ENCODE peak calls at places on chromosomes 5 and 9, in four cellular contexts. J is HepG2, I is WTC11, X is K562. B is an unnamed sample.
A peak's percentile ranks its signal among the peaks of the same experiment; 100 is the strongest.

GRCh38 chr5:116274251-116274650 is 189.4 kb downstream of the COMMD10 start:
- DNase-seq in J (no peak), I (no peak), X (no peak), B (no peak)

GRCh38 chr5:159913048-159913447 is 3.2 kb upstream of the ADRA1B start:
- DNase-seq in J (no peak), I (no peak), X (no peak), B (peak; percentile 94)

GRCh38 chr5:18329346-18329745 is 695.1 kb downstream of the TAF11L14 start:
- DNase-seq in J (no peak), I (no peak), X (no peak), B (peak; percentile 56)

GRCh38 chr5:154444559-154445421 is 1.0 kb upstream of the SAP30L start:
- DNase-seq in J (no peak), I (peak; percentile 40), X (peak; percentile 34), B (peak; percentile 6)

GRCh38 chr9:110426052-110426709 is 88.5 kb upstream of the TXNDC8 start:
- DNase-seq in J (peak; percentile 11), I (no peak), X (no peak), B (peak; percentile 38)

GRCh38 chr5:1819458-1819857 is 18.3 kb downstream of the NDUFS6 start:
- DNase-seq in J (no peak), I (no peak), X (no peak), B (no peak)

GRCh38 chr9:108682191-108682590 is 173.6 kb downstream of the ACTL7B start:
- DNase-seq in J (no peak), I (no peak), X (no peak), B (no peak)

GRCh38 chr5:78526049-78526525 is 122.5 kb downstream of the LHFPL2 start:
- DNase-seq in J (no peak), I (no peak), X (no peak), B (peak; percentile 35)

GRCh38 chr5:168931638-168932345 is 352.6 kb upstream of the PANK3 start:
- DNase-seq in J (no peak), I (no peak), X (no peak), B (no peak)

GRCh38 chr5:151239237-151239861 is 13.6 kb upstream of the GM2A start:
- DNase-seq in J (peak; percentile 63), I (peak; percentile 81), X (peak; percentile 79), B (peak; percentile 67)

GRCh38 chr9:96758845-96759673 is 18.8 kb downstream of the ZNF510 start:
- DNase-seq in J (no peak), I (no peak), X (no peak), B (no peak)

GRCh38 chr9:31253800-31254762 is 1130.4 kb upstream of the ACO1 start:
- DNase-seq in J (no peak), I (no peak), X (no peak), B (no peak)

GRCh38 chr9:114166606-114167572 is 11.6 kb downstream of the COL27A1 start:
- DNase-seq in J (no peak), I (no peak), X (no peak), B (no peak)

GRCh38 chr9:95588724-95589282 is 72.0 kb upstream of the PTCH1 start:
- DNase-seq in J (peak; percentile 11), I (no peak), X (no peak), B (no peak)

GRCh38 chr9:106816524-106816923 is 46.4 kb upstream of the ZNF462 start:
- DNase-seq in J (no peak), I (no peak), X (no peak), B (no peak)

GRCh38 chr5:96714951-96715451 is 52.8 kb downstream of the CAST start:
- DNase-seq in J (peak; percentile 96), I (no peak), X (no peak), B (peak; percentile 85)

GRCh38 chr9:133981958-133982681 is 10.0 kb downstream of the VAV2 start:
- DNase-seq in J (no peak), I (peak; percentile 11), X (no peak), B (no peak)

GRCh38 chr9:16329699-16330113 is 540.8 kb downstream of the BNC2 start:
- DNase-seq in J (no peak), I (no peak), X (no peak), B (no peak)

GRCh38 chr9:1267141-1267570 is 217.0 kb downstream of the DMRT2 start:
- DNase-seq in J (no peak), I (no peak), X (no peak), B (no peak)

GRCh38 chr9:18909140-18910018 is 123.6 kb downstream of the SAXO1 start:
- DNase-seq in J (no peak), I (no peak), X (peak; percentile 43), B (no peak)

GRCh38 chr5:65555266-65555665 is 7.7 kb downstream of the CENPK start:
- DNase-seq in J (no peak), I (no peak), X (no peak), B (no peak)

GRCh38 chr9:68897557-68898145 is 116.3 kb downstream of the PRKACG start:
- DNase-seq in J (no peak), I (no peak), X (no peak), B (no peak)

GRCh38 chr9:129330711-129331279 is 152.7 kb upstream of the IER5L start:
- DNase-seq in J (no peak), I (no peak), X (no peak), B (no peak)

GRCh38 chr5:126450388-126450787 is 27.2 kb downstream of the GRAMD2B start:
- DNase-seq in J (no peak), I (no peak), X (peak; percentile 53), B (no peak)

GRCh38 chr5:122473138-122473843 is 161.3 kb downstream of the SNCAIP start:
- DNase-seq in J (no peak), I (no peak), X (no peak), B (no peak)

GRCh38 chr5:18314192-18314778 is 680.0 kb downstream of the TAF11L14 start:
- DNase-seq in J (no peak), I (no peak), X (peak; percentile 29), B (peak; percentile 33)

GRCh38 chr5:127612441-127613141 is 36.3 kb upstream of the CTXN3 start:
- DNase-seq in J (no peak), I (no peak), X (no peak), B (no peak)

GRCh38 chr5:176529824-176530195 is 7.4 kb downstream of the RNF44 start:
- DNase-seq in J (no peak), I (no peak), X (no peak), B (no peak)

GRCh38 chr5:35202319-35203111 is 27.8 kb downstream of the PRLR start:
- DNase-seq in J (peak; percentile 70), I (peak; percentile 79), X (peak; percentile 53), B (peak; percentile 58)

GRCh38 chr5:80346055-80346454 is 26.3 kb downstream of the SPZ1 start:
- DNase-seq in J (peak; percentile 44), I (peak; percentile 37), X (peak; percentile 32), B (peak; percentile 46)

GRCh38 chr9:109251080-109251775 is 69.6 kb downstream of the EPB41L4B start:
- DNase-seq in J (peak; percentile 97), I (no peak), X (peak; percentile 20), B (peak; percentile 72)

GRCh38 chr9:38622083-38622674 is 1.8 kb upstream of the ANKRD18A start:
- DNase-seq in J (peak; percentile 12), I (peak; percentile 47), X (no peak), B (peak; percentile 54)

GRCh38 chr5:104778-105296 is 12.9 kb downstream of the PLEKHG4B start:
- DNase-seq in J (no peak), I (no peak), X (no peak), B (no peak)

GRCh38 chr5:102411-103043 is 10.6 kb downstream of the PLEKHG4B start:
- DNase-seq in J (no peak), I (no peak), X (no peak), B (no peak)

GRCh38 chr5:95241-95980 is 3.4 kb downstream of the PLEKHG4B start:
- DNase-seq in J (no peak), I (no peak), X (no peak), B (no peak)

GRCh38 chr5:96976-97640 is 5.1 kb downstream of the PLEKHG4B start:
- DNase-seq in J (no peak), I (no peak), X (no peak), B (no peak)

GRCh38 chr5:99815-100214 is 7.8 kb downstream of the PLEKHG4B start:
- DNase-seq in J (no peak), I (no peak), X (no peak), B (no peak)
- TF ChIP-seq NR3C1 in J (no peak), I (no peak), X (no peak), B (no peak)

GRCh38 chr5:111639912-111640311 is 117.1 kb downstream of the NREP start:
- DNase-seq in J (no peak), I (no peak), X (no peak), B (no peak)

GRCh38 chr5:111641533-111642230 is 115.3 kb downstream of the NREP start:
- DNase-seq in J (no peak), I (no peak), X (no peak), B (no peak)

GRCh38 chr5:111631328-111631727 is 119.0 kb upstream of the STARD4 start:
- DNase-seq in J (no peak), I (no peak), X (no peak), B (no peak)

GRCh38 chr5:111635151-111635945 is 121.6 kb downstream of the NREP start:
- DNase-seq in J (no peak), I (no peak), X (no peak), B (no peak)

GRCh38 chr5:111635946-111636315 is 121.1 kb downstream of the NREP start:
- DNase-seq in J (no peak), I (no peak), X (no peak), B (no peak)
- TF ChIP-seq JUN in J (no peak), I (no peak), X (no peak), B (no peak)

GRCh38 chr5:36377192-36377591 is 75.5 kb upstream of the RANBP3L start:
- DNase-seq in J (no peak), I (no peak), X (no peak), B (no peak)

GRCh38 chr5:36370073-36370472 is 68.4 kb upstream of the RANBP3L start:
- DNase-seq in J (no peak), I (no peak), X (no peak), B (no peak)

GRCh38 chr5:36374275-36374862 is 72.7 kb upstream of the RANBP3L start:
- DNase-seq in J (no peak), I (no peak), X (no peak), B (no peak)

GRCh38 chr5:36371366-36371765 is 69.7 kb upstream of the RANBP3L start:
- DNase-seq in J (no peak), I (no peak), X (no peak), B (no peak)

DNA sequence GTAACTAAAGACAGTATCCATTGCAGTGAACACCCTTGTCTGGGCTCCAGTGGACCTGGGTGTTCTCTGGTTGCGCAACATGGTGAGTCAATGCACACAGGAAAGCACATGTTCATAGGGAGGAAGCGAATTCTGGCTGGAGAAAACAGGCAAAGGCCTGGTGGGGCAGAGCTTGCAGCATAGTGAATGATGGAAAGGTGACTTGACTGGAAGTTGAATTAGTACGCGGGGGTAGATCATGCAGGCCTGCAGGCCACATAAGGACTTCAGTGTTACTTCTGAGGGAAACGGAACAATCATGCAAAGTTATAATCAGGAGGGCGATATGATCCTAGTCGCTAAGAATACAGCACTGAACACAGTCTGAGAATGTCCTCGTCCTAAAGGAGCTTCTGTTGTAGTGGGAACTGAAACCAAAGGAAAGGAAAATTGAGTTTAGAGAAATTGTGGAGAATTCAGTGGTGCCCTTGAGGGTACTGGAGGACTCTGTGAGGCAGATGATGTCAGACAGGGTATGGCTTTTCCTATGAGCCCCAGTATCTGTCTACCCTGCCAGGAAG is 71.9 kb upstream of the RANBP3L start:
- DNase-seq in J (peak; percentile 62), I (no peak), X (no peak), B (peak; percentile 42)
- TF ChIP-seq NR3C1 in J (no peak), I (no peak), X (no peak), B (no peak)

DNA sequence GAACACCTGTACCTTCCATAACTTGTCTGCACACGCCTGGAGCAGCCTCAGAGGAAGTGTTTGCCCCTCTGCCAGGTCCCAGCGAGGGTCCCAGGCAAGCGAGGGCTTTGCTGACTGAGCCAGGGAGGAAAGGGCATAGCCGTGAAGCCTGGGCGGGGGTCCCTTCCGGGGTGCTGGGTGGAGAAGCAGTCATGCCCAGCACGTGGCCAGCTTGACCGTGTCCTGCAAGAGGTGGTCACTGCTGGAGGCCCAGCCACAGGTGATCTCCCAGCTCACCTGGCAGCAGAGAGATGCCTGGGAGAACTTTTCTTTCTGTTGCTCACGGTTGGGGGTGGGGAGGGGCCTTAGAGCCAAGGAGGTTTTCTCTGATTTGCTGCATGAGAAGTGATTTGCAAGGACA is 195.3 kb downstream of the CACNA1B start:
- DNase-seq in J (no peak), I (no peak), X (no peak), B (no peak)
- TF ChIP-seq JUN in J (no peak), I (no peak), X (no peak), B (no peak)